ENCODE peak calls at places on chromosomes 4 and X, in four cellular contexts. D is ACHN; F is NCI-H2029 treated with DMSO at 0.1 percent for 48 hours; S is activated naive CD4-positive, alpha-beta T cell. A is an unnamed sample.

GRCh38 chr4:142348489-142349076 is 497.5 kb downstream of the INPP4B start:
- DNase-seq in D (no peak), F (no peak), S (no peak), A (no peak)

GRCh38 chrX:29666361-29666760 is 549.0 kb upstream of the MAGEB2 start:
- DNase-seq in D (no peak), F (no peak), S (no peak), A (peak)

GRCh38 chr4:81625422-81626417 is 154.0 kb upstream of the RASGEF1B start:
- DNase-seq in D (no peak), F (peak), S (no peak), A (no peak)

GRCh38 chr4:155734065-155734464 is 24.8 kb upstream of the GUCY1B1 start:
- DNase-seq in D (no peak), F (no peak), S (no peak), A (no peak)

GRCh38 chrX:1025413-1025812 is 187.0 kb downstream of the CRLF2 start:
- DNase-seq in D (no peak), F (no peak), S (no peak), A (no peak)

GRCh38 chrX:87517571-87518141 is at the start of gene KLHL4:
- DNase-seq in D (peak), F (no peak), S (no peak), A (no peak)

GRCh38 chr4:74671074-74671698 is 123.1 kb downstream of the BTC start:
- DNase-seq in D (peak), F (peak), S (no peak), A (no peak)

GRCh38 chr4:6248394-6248793 is 21.3 kb upstream of the WFS1 start:
- DNase-seq in D (no peak), F (no peak), S (no peak), A (no peak)

GRCh38 chr4:48813984-48814383 is 16.9 kb upstream of the OCIAD1 start:
- DNase-seq in D (no peak), F (no peak), S (no peak), A (no peak)

GRCh38 chrX:153905481-153906095 is 1.1 kb downstream of the AVPR2 start:
- DNase-seq in D (no peak), F (no peak), S (no peak), A (no peak)

GRCh38 chrX:68646421-68646820 is 1.0 kb upstream of the STARD8 start:
- DNase-seq in D (no peak), F (no peak), S (no peak), A (no peak)

GRCh38 chr4:149972407-149972806 is 105.8 kb upstream of the DCLK2 start:
- DNase-seq in D (no peak), F (no peak), S (no peak), A (no peak)

GRCh38 chr4:104210420-104210819 is 284.3 kb downstream of the CXXC4 start:
- DNase-seq in D (no peak), F (no peak), S (no peak), A (no peak)

GRCh38 chrX:8679572-8679971 is 52.4 kb downstream of the ANOS1 start:
- DNase-seq in D (no peak), F (no peak), S (no peak), A (no peak)

GRCh38 chrX:109299091-109299490 is 182.8 kb downstream of the GUCY2F start:
- DNase-seq in D (no peak), F (no peak), S (no peak), A (no peak)

GRCh38 chr4:76654084-76654483 is 219.1 kb downstream of the SHROOM3 start:
- DNase-seq in D (no peak), F (no peak), S (no peak), A (no peak)

GRCh38 chr4:155339588-155339987 is 37.2 kb downstream of the MAP9 start:
- DNase-seq in D (peak), F (no peak), S (no peak), A (no peak)

GRCh38 chrX:41300758-41301437 is 33.1 kb upstream of the DDX3X start:
- DNase-seq in D (peak), F (no peak), S (no peak), A (no peak)

GRCh38 chrX:115679460-115679859 is 118.5 kb downstream of the PLS3 start:
- DNase-seq in D (peak), F (no peak), S (no peak), A (no peak)

GRCh38 chrX:111100191-111100590 is 4.2 kb downstream of the PAK3 start:
- DNase-seq in D (peak), F (no peak), S (no peak), A (no peak)

GRCh38 chr4:10664408-10664807 is 20.2 kb downstream of the CLNK start:
- DNase-seq in D (peak), F (no peak), S (no peak), A (no peak)

GRCh38 chr4:93810340-93810992 is 18.1 kb upstream of the ATOH1 start:
- DNase-seq in D (no peak), F (no peak), S (no peak), A (no peak)

GRCh38 chrX:96182366-96182765 is 502.3 kb upstream of the DIAPH2 start:
- DNase-seq in D (peak), F (no peak), S (no peak), A (no peak)

GRCh38 chr4:26509681-26510333 is 19.5 kb upstream of the CCKAR start:
- DNase-seq in D (no peak), F (no peak), S (no peak), A (peak)

GRCh38 chrX:18676050-18676449 is 4.1 kb upstream of the RS1 start:
- DNase-seq in D (no peak), F (no peak), S (no peak), A (no peak)

GRCh38 chrX:40757058-40757457 is 21.7 kb upstream of the MED14 start:
- DNase-seq in D (no peak), F (no peak), S (no peak), A (no peak)

GRCh38 chr4:187887886-187888285 is 107.7 kb upstream of the ZFP42 start:
- DNase-seq in D (no peak), F (no peak), S (no peak), A (no peak)

GRCh38 chrX:29297171-29297800 is 710.0 kb downstream of the IL1RAPL1 start:
- DNase-seq in D (no peak), F (no peak), S (no peak), A (no peak)

GRCh38 chrX:135345328-135345645 is 36.0 kb downstream of the ETDC start:
- DNase-seq in D (peak), F (no peak), S (no peak), A (peak)

GRCh38 chrX:50707376-50707775 is 106.6 kb downstream of the SHROOM4 start:
- DNase-seq in D (no peak), F (no peak), S (no peak), A (no peak)

GRCh38 chrX:139203681-139204575 is 326.6 kb upstream of the F9 start:
- DNase-seq in D (no peak), F (no peak), S (no peak), A (no peak)

GRCh38 chr4:10095296-10095991 is 21.2 kb downstream of the WDR1 start:
- DNase-seq in D (no peak), F (no peak), S (no peak), A (no peak)

GRCh38 chr4:172982151-172982590 is 186.4 kb upstream of the GALNT7 start:
- DNase-seq in D (no peak), F (no peak), S (no peak), A (peak)

GRCh38 chrX:44731160-44731559 is 112.7 kb upstream of the DUSP21 start:
- DNase-seq in D (no peak), F (no peak), S (no peak), A (no peak)

GRCh38 chr4:175035907-175036306 is 117.7 kb downstream of the ADAM29 start:
- DNase-seq in D (peak), F (no peak), S (no peak), A (peak)

GRCh38 chrX:55731826-55732225 is 14.3 kb downstream of the RRAGB start:
- DNase-seq in D (no peak), F (no peak), S (no peak), A (no peak)

GRCh38 chr4:165433529-165433928 is 54.7 kb downstream of the CPE start:
- DNase-seq in D (no peak), F (no peak), S (no peak), A (no peak)

GRCh38 chr4:73872331-73873108 is 3.3 kb downstream of the CXCL1 start:
- DNase-seq in D (peak), F (no peak), S (no peak), A (no peak)

GRCh38 chrX:39318497-39319343 is 517.5 kb downstream of the MID1IP1 start:
- DNase-seq in D (no peak), F (no peak), S (no peak), A (no peak)

GRCh38 chr4:176300565-176300964 is 19.2 kb upstream of the SPCS3 start:
- DNase-seq in D (no peak), F (no peak), S (no peak), A (no peak)